ENCODE peak calls at places on chromosome 16, in four cellular contexts. L, G, N and H are unnamed samples.
A peak's percentile ranks its signal among the peaks of the same experiment; 100 is the strongest.

GRCh38 chr16:2467301-2468141 is 3.6 kb upstream of the NTN3 start:
- DNase-seq in L (no peak), N (peak; percentile 75), G (peak; percentile 57), H (peak; percentile 90)

GRCh38 chr16:68374961-68375660 is 64.3 kb downstream of the PRMT7 start:
- DNase-seq in L (no peak), G (no peak), N (no peak), H (no peak)

GRCh38 chr16:12096162-12096781 is 119.7 kb downstream of the SNX29 start:
- DNase-seq in L (no peak), N (no peak), G (peak; percentile 15), H (no peak)

GRCh38 chr16:13453938-13454553 is 465.9 kb upstream of the ERCC4 start:
- DNase-seq in G (no peak), L (peak; percentile 19), N (peak; percentile 20), H (peak; percentile 21)

GRCh38 chr16:53372942-53373871 is 61.1 kb upstream of the RBL2 start:
- DNase-seq in L (peak; percentile 79), N (peak; percentile 90), G (no peak), H (no peak)

GRCh38 chr16:75262104-75262799 is 10.8 kb upstream of the BCAR1 start:
- DNase-seq in N (peak; percentile 75), L (no peak), G (no peak), H (no peak)

GRCh38 chr16:24074574-24074973 is 181.6 kb upstream of the CACNG3 start:
- DNase-seq in L (no peak), N (no peak), G (no peak), H (no peak)

GRCh38 chr16:76370344-76370743 is 93.1 kb downstream of the CNTNAP4 start:
- DNase-seq in G (no peak), N (no peak), L (no peak), H (no peak)

GRCh38 chr16:66057056-66057455 is 309.4 kb upstream of the CDH5 start:
- DNase-seq in L (no peak), G (no peak), N (peak; percentile 33), H (peak; percentile 29)

GRCh38 chr16:7315813-7316212 is 16.8 kb upstream of the RBFOX1 start:
- DNase-seq in N (no peak), G (no peak), L (no peak), H (no peak)

GRCh38 chr16:49466881-49467280 is 93.3 kb downstream of the C16orf78 start:
- DNase-seq in N (peak; percentile 9), L (no peak), G (no peak), H (no peak)

GRCh38 chr16:77794586-77794985 is 6.2 kb downstream of the VAT1L start:
- DNase-seq in G (peak; percentile 86), N (no peak), L (no peak), H (no peak)

GRCh38 chr16:87671715-87672270 is 69.5 kb downstream of the JPH3 start:
- DNase-seq in G (no peak), L (no peak), N (no peak), H (no peak)

GRCh38 chr16:82796047-82796446 is 169.3 kb downstream of the CDH13 start:
- DNase-seq in G (no peak), N (no peak), L (no peak), H (no peak)

GRCh38 chr16:57541754-57542435 is 548 bp upstream of the ADGRG5 start:
- DNase-seq in G (no peak), L (no peak), N (no peak), H (no peak)
- H3K9ac ChIP-seq in G (no peak overlapping the region), L (peak overlapping the region; percentile 56), N (no peak overlapping the region), H (no peak overlapping the region)

DNA sequence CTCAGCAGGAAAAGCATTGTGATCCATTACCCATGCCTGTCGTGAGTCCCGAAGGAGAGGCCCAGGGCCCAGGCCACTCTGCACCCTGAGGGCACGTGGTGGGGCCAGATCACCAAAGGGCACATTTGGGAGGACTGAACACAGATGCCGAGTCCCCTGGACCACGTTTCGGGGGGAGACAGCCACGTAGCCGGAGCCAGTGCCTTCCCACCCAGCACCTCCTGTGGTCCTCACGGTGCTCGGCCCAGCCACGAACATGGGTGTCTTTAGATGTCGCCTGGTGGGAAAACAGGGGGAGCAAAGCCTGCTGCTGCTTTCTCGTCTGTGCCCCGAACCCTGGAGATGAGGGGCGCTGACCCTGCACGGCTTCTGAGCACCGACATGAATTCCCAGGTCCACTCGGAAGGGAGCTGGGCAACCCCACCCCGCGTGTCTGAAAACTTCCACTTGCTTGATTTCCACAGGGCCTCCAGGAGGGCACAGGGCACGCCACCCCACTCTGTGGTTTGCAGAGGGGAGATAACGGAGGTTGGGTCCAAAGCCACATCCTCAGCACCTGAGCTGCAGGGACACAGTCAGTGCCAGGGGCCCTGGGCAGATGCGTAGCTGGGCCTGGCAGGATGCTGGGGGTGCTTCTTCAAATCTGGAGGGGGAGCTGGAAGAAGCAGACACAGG is 14.4 kb downstream of the CBFA2T3 start:
- DNase-seq in G (no peak), N (no peak), L (no peak), H (no peak)
- H3K27me3 ChIP-seq in G (peaks cover 9% of the 10 kb centered on the region), N (no peaks in the 10 kb centered on the region), L (no peaks in the 10 kb centered on the region), H (peaks cover 48% of the 10 kb centered on the region)

DNA sequence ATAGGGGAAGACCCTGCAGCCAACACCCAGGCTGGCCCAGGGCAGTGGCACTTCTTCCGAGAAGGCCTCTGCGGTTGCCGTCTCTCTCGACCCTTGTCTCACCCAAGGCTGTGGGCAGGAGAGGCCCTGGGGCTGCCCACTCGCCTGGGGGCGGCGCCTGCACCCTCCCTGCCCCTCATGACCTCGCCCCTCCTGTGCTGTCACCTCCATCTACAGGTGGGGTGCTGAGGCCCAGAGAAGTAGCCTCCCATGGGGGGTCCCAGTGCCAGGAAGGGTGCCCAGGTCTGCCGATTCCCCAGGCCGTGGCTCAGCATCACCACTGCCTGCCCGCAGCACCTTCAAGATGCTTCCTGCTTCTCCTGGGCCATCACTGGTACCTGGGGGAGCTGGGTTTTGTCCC is 992 bp downstream of the NLRC3 start:
- DNase-seq in G (no peak), N (no peak), L (no peak), H (no peak)
- H3K9ac ChIP-seq in G (no peak overlapping the region), N (no peak overlapping the region), L (no peak overlapping the region), H (no peak overlapping the region)

GRCh38 chr16:22645868-22646267 is 135.2 kb downstream of the NPIPB5 start:
- DNase-seq in G (no peak), N (no peak), L (no peak), H (no peak)

GRCh38 chr16:22641030-22641671 is 130.5 kb downstream of the NPIPB5 start:
- DNase-seq in N (no peak), L (peak; percentile 51), G (peak; percentile 18), H (peak; percentile 42)

GRCh38 chr16:22642689-22643088 is 132.0 kb downstream of the NPIPB5 start:
- DNase-seq in L (no peak), G (no peak), N (no peak), H (no peak)

GRCh38 chr16:22646948-22647556 is 136.4 kb downstream of the NPIPB5 start:
- DNase-seq in L (no peak), N (no peak), G (no peak), H (no peak)

DNA sequence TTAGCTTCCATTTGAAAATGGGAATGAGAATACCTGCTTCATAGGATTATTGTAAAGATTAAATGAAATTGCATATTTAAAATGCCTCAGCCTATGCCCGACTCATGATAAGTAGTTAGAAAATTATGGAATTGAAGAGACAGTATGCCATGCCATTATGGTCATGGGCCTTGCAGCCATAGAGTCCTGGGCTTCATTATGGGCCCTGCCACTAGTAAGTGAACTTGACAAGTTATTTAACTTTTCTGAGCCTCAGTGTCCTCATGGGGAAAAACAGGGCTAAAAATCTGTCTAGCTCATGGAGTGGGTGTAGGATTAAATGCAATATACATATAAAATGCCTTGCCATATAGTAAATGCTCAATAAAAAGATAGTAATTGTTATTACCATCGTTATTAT is 133.2 kb downstream of the NPIPB5 start:
- DNase-seq in N (no peak), G (no peak), L (no peak), H (no peak)
- H3K27me3 ChIP-seq in N (no peaks in the 10 kb centered on the region), G (peaks cover 27% of the 10 kb centered on the region), L (no peaks in the 10 kb centered on the region), H (peaks cover 53% of the 10 kb centered on the region)

DNA sequence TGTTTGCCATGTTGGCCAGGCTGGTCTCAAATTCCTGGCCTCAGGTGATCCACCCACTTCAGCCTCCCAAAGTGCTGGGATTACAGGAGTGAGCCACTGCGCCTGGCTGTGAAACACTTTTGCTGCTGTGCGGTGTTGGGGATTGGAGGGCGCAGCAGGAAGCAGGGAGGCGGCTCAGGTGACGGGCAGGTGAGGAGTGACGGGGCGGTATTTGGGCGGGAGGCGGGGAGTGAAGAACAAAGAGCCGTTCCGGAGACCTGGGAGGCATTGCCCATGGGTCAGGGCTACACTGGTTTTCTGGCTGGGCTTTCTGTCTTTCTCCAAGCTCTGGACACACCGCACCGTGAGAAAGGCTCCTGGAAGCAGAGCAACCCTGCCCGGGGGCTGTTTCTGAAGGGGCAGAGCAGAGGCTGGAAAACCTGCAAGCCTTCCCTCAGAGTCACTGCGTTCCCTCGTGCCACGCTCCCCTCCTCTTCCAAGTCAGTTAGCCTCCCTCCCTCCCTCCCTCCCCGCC is 22.1 kb downstream of the CRISPLD2 start:
- DNase-seq in N (peak; percentile 77), L (no peak), G (no peak), H (no peak)
- H3K9ac ChIP-seq in N (no peak overlapping the region), L (no peak overlapping the region), G (no peak overlapping the region), H (no peak overlapping the region)

GRCh38 chr16:15827299-15827698 is 29.5 kb downstream of the MYH11 start:
- DNase-seq in N (no peak), L (no peak), G (no peak), H (no peak)
- H3K27me3 ChIP-seq in N (no peaks in the 10 kb centered on the region), L (no peaks in the 10 kb centered on the region), G (peaks cover 18% of the 10 kb centered on the region), H (peaks cover 43% of the 10 kb centered on the region)

GRCh38 chr16:46727184-46727583 is 21.0 kb downstream of the MYLK3 start:
- DNase-seq in G (no peak), N (no peak), L (no peak), H (no peak)

GRCh38 chr16:46717692-46718091 is 28.2 kb downstream of the ORC6 start:
- DNase-seq in G (no peak), L (no peak), N (no peak), H (no peak)

GRCh38 chr16:46720619-46721018 is 27.5 kb downstream of the MYLK3 start:
- DNase-seq in N (no peak), L (no peak), G (no peak), H (no peak)

GRCh38 chr16:46719528-46719927 is 28.6 kb downstream of the MYLK3 start:
- DNase-seq in L (no peak), G (no peak), N (no peak), H (no peak)

DNA sequence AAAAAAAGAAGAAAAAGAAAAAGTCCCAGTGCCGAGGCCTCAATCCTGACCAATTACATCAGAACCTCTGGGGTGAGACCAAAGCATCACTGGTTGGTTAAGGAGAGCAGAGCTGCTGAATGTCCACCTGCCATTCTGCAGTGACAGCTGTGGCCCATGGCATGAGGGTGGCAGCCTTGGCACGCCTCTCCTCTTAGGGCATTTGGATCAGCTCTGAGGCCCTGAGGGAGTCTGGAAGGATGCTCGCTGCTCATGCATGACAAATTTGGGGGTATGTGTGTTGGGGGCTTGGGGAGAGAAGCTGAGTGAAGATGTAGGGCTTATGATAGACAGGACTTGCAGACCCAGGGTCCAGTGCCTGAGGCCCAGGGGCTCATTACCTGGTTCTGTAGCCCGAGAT is 26.3 kb downstream of the MYLK3 start:
- DNase-seq in N (no peak), G (no peak), L (no peak), H (no peak)
- H3K9ac ChIP-seq in N (no peak overlapping the region), G (no peak overlapping the region), L (no peak overlapping the region), H (no peak overlapping the region)

GRCh38 chr16:680625-680945 is 375 bp downstream of the STUB1 start:
- DNase-seq in N (no peak), G (no peak), L (no peak), H (no peak)
- H3K27me3 ChIP-seq in N (no peaks in the 10 kb centered on the region), G (no peaks in the 10 kb centered on the region), L (no peaks in the 10 kb centered on the region), H (no peaks in the 10 kb centered on the region)

GRCh38 chr16:81723098-81723723 is 55.9 kb upstream of the PLCG2 start:
- DNase-seq in L (peak; percentile 72), N (peak; percentile 72), G (peak; percentile 64), H (peak; percentile 96)
- H3K9ac ChIP-seq in L (no peak overlapping the region), N (no peak overlapping the region), G (no peak overlapping the region), H (no peak overlapping the region)